ENCODE peak calls at places on chromosomes 1 and 21, in six cellular contexts. F, G, Q, W, A and L are unnamed samples.

GRCh38 chr1:67850151-67850551 is 16.9 kb upstream of the GNG12 start:
- DNase-seq in F (no peak), W (no peak), Q (no peak), A (no peak), G (no peak), L (no peak)

GRCh38 chr1:74528123-74528522 is 15.7 kb upstream of the LRRC53 start:
- DNase-seq in A (no peak), G (no peak), Q (no peak), W (no peak), F (no peak), L (no peak)

GRCh38 chr1:201164645-201165044 is 10.4 kb upstream of the TMEM9 start:
- DNase-seq in W (no peak), A (no peak), F (no peak), Q (no peak), G (no peak), L (no peak)

GRCh38 chr21:42245348-42246185 is 26.6 kb downstream of the ABCG1 start:
- DNase-seq in W (no peak), F (no peak), Q (no peak), A (no peak), G (no peak), L (no peak)

GRCh38 chr1:84089470-84090261 is 54.4 kb upstream of the PRKACB start:
- DNase-seq in Q (peak), A (no peak), F (no peak), G (no peak), W (no peak), L (no peak)

GRCh38 chr21:44571844-44572782 is 1.4 kb upstream of the KRTAP10-4 start:
- DNase-seq in Q (no peak), A (no peak), W (no peak), F (peak), G (no peak), L (no peak)

GRCh38 chr1:26961826-26962225 is 1.6 kb upstream of the KDF1 start:
- DNase-seq in Q (peak), W (no peak), G (no peak), A (no peak), F (no peak), L (no peak)

GRCh38 chr1:4298333-4298732 is 356.1 kb upstream of the AJAP1 start:
- DNase-seq in W (no peak), A (no peak), F (no peak), G (no peak), Q (no peak), L (no peak)

GRCh38 chr1:153610334-153611023 is 2.5 kb downstream of the S100A16 start:
- DNase-seq in F (no peak), Q (peak), A (no peak), W (no peak), G (no peak), L (no peak)

GRCh38 chr21:28069446-28069845 is 923.2 kb downstream of the LTN1 start:
- DNase-seq in G (no peak), Q (peak), W (no peak), F (no peak), A (no peak), L (no peak)

GRCh38 chr1:164141717-164142268 is 417.2 kb upstream of the PBX1 start:
- DNase-seq in G (no peak), A (no peak), W (no peak), Q (no peak), F (no peak), L (no peak)

GRCh38 chr1:30665621-30666020 is 57.8 kb downstream of the MATN1 start:
- DNase-seq in Q (no peak), A (no peak), G (no peak), F (no peak), W (no peak), L (no peak)

GRCh38 chr1:43368646-43369020 is 822 bp upstream of the ELOVL1 start:
- DNase-seq in W (no peak), F (no peak), Q (no peak), G (no peak), A (no peak), L (no peak)

GRCh38 chr1:88204111-88204510 is 480.0 kb upstream of the PKN2 start:
- DNase-seq in G (no peak), F (no peak), A (no peak), W (no peak), Q (peak), L (no peak)

GRCh38 chr1:25562101-25562927 is 18.9 kb downstream of the LDLRAP1 start:
- DNase-seq in G (no peak), A (no peak), F (no peak), W (no peak), Q (no peak), L (no peak)

GRCh38 chr1:203512830-203513578 is 19.1 kb downstream of the OPTC start:
- DNase-seq in F (no peak), A (no peak), Q (peak), G (no peak), W (no peak), L (no peak)

GRCh38 chr1:231618588-231619256 is 7.9 kb upstream of the DISC1 start:
- DNase-seq in G (no peak), F (no peak), Q (no peak), A (no peak), W (no peak), L (no peak)

GRCh38 chr1:116152950-116153691 is 41.9 kb downstream of the MAB21L3 start:
- DNase-seq in F (no peak), A (no peak), G (no peak), W (no peak), Q (no peak), L (no peak)

GRCh38 chr1:184621262-184621661 is 133.4 kb downstream of the EDEM3 start:
- DNase-seq in F (no peak), A (no peak), W (no peak), G (no peak), Q (peak), L (no peak)

GRCh38 chr1:27588256-27589232 is 15.4 kb downstream of the AHDC1 start:
- DNase-seq in Q (no peak), G (no peak), W (no peak), A (no peak), F (no peak), L (no peak)

GRCh38 chr1:7784492-7785071 is 491 bp downstream of the PER3 start:
- DNase-seq in A (no peak), W (no peak), Q (no peak), F (peak), G (peak), L (no peak)

GRCh38 chr1:247332215-247332900 is 691 bp upstream of the ZNF496 start:
- DNase-seq in Q (no peak), W (peak), F (peak), A (no peak), G (no peak), L (peak)

GRCh38 chr21:21383126-21383525 is 384.9 kb downstream of the NCAM2 start:
- DNase-seq in A (no peak), Q (peak), F (no peak), W (no peak), G (no peak), L (no peak)

GRCh38 chr1:162328507-162328906 is 48.1 kb downstream of the SPATA46 start:
- DNase-seq in F (no peak), A (no peak), W (no peak), G (no peak), Q (no peak), L (no peak)

GRCh38 chr1:193406901-193407300 is 220.5 kb upstream of the B3GALT2 start:
- DNase-seq in G (no peak), F (no peak), W (no peak), A (no peak), Q (peak), L (no peak)

GRCh38 chr1:229857585-229857984 is 209.5 kb upstream of the GALNT2 start:
- DNase-seq in Q (peak), W (no peak), A (no peak), G (no peak), F (no peak), L (no peak)

GRCh38 chr1:94416901-94417701 is 1.1 kb upstream of the ABCD3 start:
- DNase-seq in F (no peak), W (no peak), G (peak), A (no peak), Q (peak), L (peak)

GRCh38 chr1:33316601-33317000 is 4.3 kb downstream of the A3GALT2 start:
- DNase-seq in A (no peak), W (no peak), Q (no peak), F (no peak), G (no peak), L (no peak)

GRCh38 chr1:92485374-92486250 is 1.1 kb downstream of the GFI1 start:
- DNase-seq in Q (no peak), G (no peak), A (no peak), F (peak), W (peak), L (no peak)

GRCh38 chr1:7551442-7551841 is 219.7 kb upstream of the VAMP3 start:
- DNase-seq in Q (no peak), A (no peak), F (no peak), G (no peak), W (no peak), L (no peak)

GRCh38 chr1:205355054-205355453 is 1.7 kb downstream of the KLHDC8A start:
- DNase-seq in Q (no peak), G (no peak), F (no peak), W (no peak), A (no peak), L (no peak)

GRCh38 chr1:167934407-167935251 is 1.9 kb upstream of the DCAF6 start:
- DNase-seq in W (no peak), A (no peak), G (no peak), Q (peak), F (no peak), L (no peak)

GRCh38 chr1:158002022-158002629 is 8.7 kb downstream of the KIRREL1 start:
- DNase-seq in A (no peak), F (no peak), Q (no peak), G (no peak), W (no peak), L (no peak)